ENCODE peak calls at places on chromosomes 1 and 21, in six cellular contexts. One of them, this sample, is unnamed.

GRCh38 chr1:1215266-1215676 is 1.3 kb upstream of the TNFRSF4 start:
- DNase-seq in K562: no peak
- DNase-seq in A549: no peak
- DNase-seq in endothelial cell of umbilical vein: peak
- DNase-seq in GM12878: no peak
- DNase-seq in HepG2: no peak
- DNase-seq in this sample: no peak

GRCh38 chr1:156848461-156849150 is 10.3 kb downstream of the INSRR start:
- DNase-seq in K562: peak
- DNase-seq in A549: no peak
- DNase-seq in endothelial cell of umbilical vein: no peak
- DNase-seq in GM12878: no peak
- DNase-seq in HepG2: no peak
- DNase-seq in this sample: no peak

GRCh38 chr1:2199042-2199810 is 4.7 kb upstream of the FAAP20 start:
- DNase-seq in K562: peak
- DNase-seq in A549: peak
- DNase-seq in endothelial cell of umbilical vein: peak
- DNase-seq in GM12878: peak
- DNase-seq in HepG2: peak
- DNase-seq in this sample: no peak

GRCh38 chr1:23263380-23263887 is 46.1 kb upstream of the HTR1D start:
- DNase-seq in K562: no peak
- DNase-seq in A549: peak
- DNase-seq in endothelial cell of umbilical vein: no peak
- DNase-seq in GM12878: no peak
- DNase-seq in HepG2: no peak
- DNase-seq in this sample: no peak

GRCh38 chr21:40511976-40512375 is 335.0 kb downstream of the DSCAM start:
- DNase-seq in K562: no peak
- DNase-seq in A549: peak
- DNase-seq in endothelial cell of umbilical vein: no peak
- DNase-seq in GM12878: no peak
- DNase-seq in HepG2: no peak
- DNase-seq in this sample: no peak

GRCh38 chr1:17067465-17068245 is 13.8 kb upstream of the SDHB start:
- DNase-seq in K562: no peak
- DNase-seq in A549: no peak
- DNase-seq in endothelial cell of umbilical vein: no peak
- DNase-seq in GM12878: no peak
- DNase-seq in HepG2: no peak
- DNase-seq in this sample: no peak

GRCh38 chr1:167860231-167860923 is 53.6 kb downstream of the ADCY10 start:
- DNase-seq in K562: no peak
- DNase-seq in A549: no peak
- DNase-seq in endothelial cell of umbilical vein: no peak
- DNase-seq in GM12878: no peak
- DNase-seq in HepG2: no peak
- DNase-seq in this sample: no peak

GRCh38 chr1:85374160-85374559 is 90.8 kb downstream of the DDAH1 start:
- DNase-seq in K562: no peak
- DNase-seq in A549: peak
- DNase-seq in endothelial cell of umbilical vein: peak
- DNase-seq in GM12878: no peak
- DNase-seq in HepG2: peak
- DNase-seq in this sample: no peak

GRCh38 chr1:9886063-9886742 is 23.9 kb downstream of the CTNNBIP1 start:
- DNase-seq in K562: peak
- DNase-seq in A549: no peak
- DNase-seq in endothelial cell of umbilical vein: no peak
- DNase-seq in GM12878: no peak
- DNase-seq in HepG2: no peak
- DNase-seq in this sample: peak

GRCh38 chr1:103177146-103177850 is 69.0 kb upstream of the COL11A1 start:
- DNase-seq in K562: no peak
- DNase-seq in A549: peak
- DNase-seq in endothelial cell of umbilical vein: no peak
- DNase-seq in GM12878: no peak
- DNase-seq in HepG2: no peak
- DNase-seq in this sample: no peak

GRCh38 chr21:38804617-38805281 is 980 bp upstream of the ETS2 start:
- DNase-seq in K562: peak
- DNase-seq in A549: peak
- DNase-seq in endothelial cell of umbilical vein: peak
- DNase-seq in GM12878: no peak
- DNase-seq in HepG2: no peak
- DNase-seq in this sample: peak

GRCh38 chr21:17051054-17051453 is 461.8 kb upstream of the CXADR start:
- DNase-seq in K562: no peak
- DNase-seq in A549: no peak
- DNase-seq in endothelial cell of umbilical vein: no peak
- DNase-seq in GM12878: no peak
- DNase-seq in HepG2: no peak
- DNase-seq in this sample: no peak

GRCh38 chr21:33348728-33349127 is 24.0 kb downstream of the IFNAR1 start:
- DNase-seq in K562: no peak
- DNase-seq in A549: no peak
- DNase-seq in endothelial cell of umbilical vein: peak
- DNase-seq in GM12878: no peak
- DNase-seq in HepG2: no peak
- DNase-seq in this sample: no peak

GRCh38 chr1:226764533-226764932 is 25.5 kb upstream of the ITPKB start:
- DNase-seq in K562: no peak
- DNase-seq in A549: no peak
- DNase-seq in endothelial cell of umbilical vein: no peak
- DNase-seq in GM12878: no peak
- DNase-seq in HepG2: no peak
- DNase-seq in this sample: no peak

GRCh38 chr1:233719626-233720334 is 105.9 kb downstream of the KCNK1 start:
- DNase-seq in K562: no peak
- DNase-seq in A549: no peak
- DNase-seq in endothelial cell of umbilical vein: no peak
- DNase-seq in GM12878: no peak
- DNase-seq in HepG2: no peak
- DNase-seq in this sample: no peak

DNA sequence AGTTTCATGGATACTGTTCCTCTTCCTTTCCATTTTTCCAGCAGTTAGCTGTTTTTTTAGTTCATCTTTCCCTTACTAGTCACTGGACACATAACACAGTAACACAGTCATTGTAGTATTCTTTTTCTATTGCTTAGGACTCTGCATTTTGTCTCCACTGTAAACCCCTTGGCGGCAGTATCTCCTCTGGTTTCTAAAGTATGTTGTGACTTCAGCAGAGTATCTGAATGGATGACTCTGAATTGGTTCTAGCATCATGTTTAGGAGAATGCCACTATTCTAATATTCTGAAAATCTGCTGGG is 2.2 kb downstream of the CDC7 start:
- DNase-seq in K562: no peak
- DNase-seq in A549: peak
- DNase-seq in endothelial cell of umbilical vein: no peak
- DNase-seq in GM12878: no peak
- DNase-seq in HepG2: peak
- DNase-seq in this sample: peak
- TF ChIP-seq CTCF in K562: peak
- TF ChIP-seq CTCF in A549: no peak
- TF ChIP-seq CTCF in endothelial cell of umbilical vein: no peak
- TF ChIP-seq CTCF in GM12878: peak
- TF ChIP-seq CTCF in HepG2: peak
- TF ChIP-seq CTCF in this sample: no peak

GRCh38 chr1:214229736-214230135 is 51.2 kb upstream of the SMYD2 start:
- DNase-seq in K562: no peak
- DNase-seq in A549: no peak
- DNase-seq in endothelial cell of umbilical vein: no peak
- DNase-seq in GM12878: no peak
- DNase-seq in HepG2: no peak
- DNase-seq in this sample: no peak

GRCh38 chr1:214228976-214229375 is 52.0 kb upstream of the SMYD2 start:
- DNase-seq in K562: no peak
- DNase-seq in A549: no peak
- DNase-seq in endothelial cell of umbilical vein: no peak
- DNase-seq in GM12878: no peak
- DNase-seq in HepG2: no peak
- DNase-seq in this sample: no peak

GRCh38 chr1:214219916-214220315 is 61.0 kb upstream of the SMYD2 start:
- DNase-seq in K562: no peak
- DNase-seq in A549: peak
- DNase-seq in endothelial cell of umbilical vein: no peak
- DNase-seq in GM12878: no peak
- DNase-seq in HepG2: peak
- DNase-seq in this sample: no peak

GRCh38 chr1:214220891-214221290 is 60.1 kb upstream of the SMYD2 start:
- DNase-seq in K562: no peak
- DNase-seq in A549: no peak
- DNase-seq in endothelial cell of umbilical vein: no peak
- DNase-seq in GM12878: no peak
- DNase-seq in HepG2: no peak
- DNase-seq in this sample: no peak

DNA sequence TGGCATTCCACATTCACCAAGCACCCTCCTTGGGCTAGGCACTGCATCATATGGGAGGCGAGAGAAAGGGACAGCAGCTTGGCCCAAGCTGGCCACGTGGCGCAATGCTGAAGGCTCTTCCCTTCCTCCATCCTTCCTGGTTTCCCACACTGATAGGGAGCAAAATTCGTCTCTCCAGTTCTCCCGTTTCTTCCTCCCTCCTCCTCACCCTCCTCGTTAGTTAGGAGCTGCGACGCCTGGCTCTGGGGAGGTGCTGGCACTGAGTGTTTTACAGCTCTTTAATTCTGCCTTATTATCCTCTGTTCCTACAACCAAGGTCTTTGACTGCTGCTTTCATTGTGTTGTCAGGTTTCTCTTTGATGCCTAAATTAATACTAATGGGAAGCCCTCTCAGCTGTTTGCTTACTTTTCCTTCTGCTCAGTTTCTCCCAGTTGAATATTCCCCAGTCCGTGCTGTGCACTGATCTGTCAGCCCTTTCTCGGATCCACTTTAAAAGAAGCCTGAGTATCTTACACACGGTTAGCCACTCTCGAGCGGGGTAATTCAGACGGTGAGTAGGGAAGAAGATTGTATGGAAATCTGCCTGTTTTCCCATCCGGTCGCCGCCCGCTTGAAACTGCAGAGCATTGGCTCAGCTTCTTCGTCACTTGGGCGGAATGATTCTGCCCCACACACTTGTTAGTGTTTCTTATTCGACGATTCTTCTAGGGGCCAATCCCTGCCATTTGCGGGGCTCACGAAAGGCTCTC is 56.2 kb upstream of the SMYD2 start:
- DNase-seq in K562: no peak
- DNase-seq in A549: no peak
- DNase-seq in endothelial cell of umbilical vein: peak
- DNase-seq in GM12878: no peak
- DNase-seq in HepG2: no peak
- DNase-seq in this sample: no peak
- TF ChIP-seq MYC in K562: no peak
- TF ChIP-seq MYC in A549: no peak
- TF ChIP-seq MYC in endothelial cell of umbilical vein: no peak
- TF ChIP-seq MYC in GM12878: no peak
- TF ChIP-seq MYC in HepG2: no peak
- TF ChIP-seq MYC in this sample: no peak

GRCh38 chr1:209845405-209845725 is 17.6 kb downstream of the UTP25 start:
- DNase-seq in K562: no peak
- DNase-seq in A549: no peak
- DNase-seq in endothelial cell of umbilical vein: no peak
- DNase-seq in GM12878: no peak
- DNase-seq in HepG2: no peak
- DNase-seq in this sample: no peak

GRCh38 chr1:209853677-209854076 is 25.9 kb downstream of the UTP25 start:
- DNase-seq in K562: no peak
- DNase-seq in A549: no peak
- DNase-seq in endothelial cell of umbilical vein: no peak
- DNase-seq in GM12878: no peak
- DNase-seq in HepG2: no peak
- DNase-seq in this sample: no peak

GRCh38 chr1:209854196-209854595 is 26.4 kb downstream of the UTP25 start:
- DNase-seq in K562: no peak
- DNase-seq in A549: no peak
- DNase-seq in endothelial cell of umbilical vein: no peak
- DNase-seq in GM12878: no peak
- DNase-seq in HepG2: no peak
- DNase-seq in this sample: no peak

GRCh38 chr1:209849388-209849787 is 21.6 kb downstream of the UTP25 start:
- DNase-seq in K562: no peak
- DNase-seq in A549: no peak
- DNase-seq in endothelial cell of umbilical vein: no peak
- DNase-seq in GM12878: no peak
- DNase-seq in HepG2: no peak
- DNase-seq in this sample: no peak

GRCh38 chr1:209850342-209850979 is 22.7 kb downstream of the UTP25 start:
- DNase-seq in K562: peak
- DNase-seq in A549: peak
- DNase-seq in endothelial cell of umbilical vein: peak
- DNase-seq in GM12878: no peak
- DNase-seq in HepG2: peak
- DNase-seq in this sample: peak
- H3K4me3 ChIP-seq in K562: no peak
- H3K4me3 ChIP-seq in A549: no peak
- H3K4me3 ChIP-seq in endothelial cell of umbilical vein: no peak
- H3K4me3 ChIP-seq in GM12878: no peak
- H3K4me3 ChIP-seq in HepG2: no peak
- H3K4me3 ChIP-seq in this sample: no peak

DNA sequence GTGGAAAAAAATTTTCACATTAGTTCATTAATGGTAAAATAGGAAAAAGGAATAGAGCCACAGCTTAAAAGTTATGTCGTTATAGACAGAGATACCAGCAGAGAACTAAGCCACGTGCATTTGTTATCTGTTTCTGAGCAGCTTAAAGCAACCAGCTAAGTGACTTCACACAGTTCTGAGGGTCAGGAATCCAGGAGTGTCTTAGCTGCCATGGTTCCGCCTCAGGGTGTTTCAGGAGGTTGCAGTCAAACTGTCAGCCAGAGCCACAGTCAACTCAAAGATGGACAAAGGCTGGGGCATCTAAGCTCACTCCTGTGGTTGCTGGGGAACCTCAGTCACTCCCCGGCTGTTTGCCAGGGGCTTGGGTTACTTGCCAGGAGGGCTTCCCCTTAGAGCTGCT is 515.8 kb downstream of the SMYD3 start:
- DNase-seq in K562: no peak
- DNase-seq in A549: no peak
- DNase-seq in endothelial cell of umbilical vein: no peak
- DNase-seq in GM12878: no peak
- DNase-seq in HepG2: no peak
- DNase-seq in this sample: no peak
- TF ChIP-seq CTCF in K562: no peak
- TF ChIP-seq CTCF in A549: no peak
- TF ChIP-seq CTCF in endothelial cell of umbilical vein: no peak
- TF ChIP-seq CTCF in GM12878: no peak
- TF ChIP-seq CTCF in HepG2: no peak
- TF ChIP-seq CTCF in this sample: no peak

DNA sequence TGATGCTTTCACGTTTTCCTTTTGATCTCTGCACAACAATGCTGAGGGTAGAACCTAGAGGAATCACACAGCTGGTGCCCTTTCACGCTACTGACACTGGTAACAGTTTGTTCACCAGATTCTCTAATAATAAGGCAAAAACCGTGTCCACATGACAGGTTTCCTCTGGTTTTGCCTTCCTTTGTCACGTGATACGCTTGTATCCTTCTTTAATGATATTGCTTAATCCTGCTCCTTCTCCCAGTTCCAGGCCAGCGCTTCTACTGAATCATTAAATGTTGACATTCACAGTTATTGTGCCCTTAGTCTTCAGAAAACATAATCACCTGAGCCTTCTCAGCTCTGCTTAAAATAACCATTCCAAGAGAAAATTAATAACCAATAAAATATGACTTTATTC is 978.2 kb upstream of the NCAM2 start:
- DNase-seq in K562: no peak
- DNase-seq in A549: no peak
- DNase-seq in endothelial cell of umbilical vein: no peak
- DNase-seq in GM12878: no peak
- DNase-seq in HepG2: no peak
- DNase-seq in this sample: no peak
- TF ChIP-seq MYC in K562: no peak
- TF ChIP-seq MYC in A549: no peak
- TF ChIP-seq MYC in endothelial cell of umbilical vein: no peak
- TF ChIP-seq MYC in GM12878: no peak
- TF ChIP-seq MYC in HepG2: no peak
- TF ChIP-seq MYC in this sample: no peak

This sample was measured in NB4.